ENCODE peak calls at places on chromosomes 2 and 18, in six cellular contexts. One of them, this sample, is unnamed.

GRCh38 chr2:114724513-114724912 is 282.1 kb downstream of the DPP10 start:
- DNase-seq in stimulated activated CD8-positive, alpha-beta memory T cell treated with anti-CD3 and anti-CD28 coated beads, Interleukin-2, amount 100 ng/mL, for 48 hours: no peak
- DNase-seq in activated effector memory CD4-positive, alpha-beta T cell treated with anti-CD3 and anti-CD28 coated beads, Interleukin-2, amount 50 U/mL, for 16 hours: no peak
- DNase-seq in NAMALWA: no peak
- DNase-seq in WTC11: no peak
- DNase-seq in MCF 10A: no peak
- DNase-seq in this sample: no peak

GRCh38 chr2:127516031-127516430 is 10.3 kb downstream of the IWS1 start:
- DNase-seq in NAMALWA: no peak
- DNase-seq in WTC11: no peak
- DNase-seq in activated effector memory CD4-positive, alpha-beta T cell treated with anti-CD3 and anti-CD28 coated beads, Interleukin-2, amount 50 U/mL, for 16 hours: no peak
- DNase-seq in stimulated activated CD8-positive, alpha-beta memory T cell treated with anti-CD3 and anti-CD28 coated beads, Interleukin-2, amount 100 ng/mL, for 48 hours: no peak
- DNase-seq in MCF 10A: no peak
- DNase-seq in this sample: no peak

GRCh38 chr2:186746584-186746983 is 52.7 kb downstream of the FAM171B start:
- DNase-seq in activated effector memory CD4-positive, alpha-beta T cell treated with anti-CD3 and anti-CD28 coated beads, Interleukin-2, amount 50 U/mL, for 16 hours: no peak
- DNase-seq in MCF 10A: no peak
- DNase-seq in stimulated activated CD8-positive, alpha-beta memory T cell treated with anti-CD3 and anti-CD28 coated beads, Interleukin-2, amount 100 ng/mL, for 48 hours: no peak
- DNase-seq in WTC11: no peak
- DNase-seq in NAMALWA: no peak
- DNase-seq in this sample: no peak

GRCh38 chr2:174593574-174594203 is 3.9 kb downstream of the WIPF1 start:
- DNase-seq in stimulated activated CD8-positive, alpha-beta memory T cell treated with anti-CD3 and anti-CD28 coated beads, Interleukin-2, amount 100 ng/mL, for 48 hours: peak; percentile 44
- DNase-seq in activated effector memory CD4-positive, alpha-beta T cell treated with anti-CD3 and anti-CD28 coated beads, Interleukin-2, amount 50 U/mL, for 16 hours: peak; percentile 82
- DNase-seq in NAMALWA: peak; percentile 95
- DNase-seq in WTC11: no peak
- DNase-seq in MCF 10A: peak; percentile 43
- DNase-seq in this sample: no peak

GRCh38 chr2:64913357-64913869 is 75.8 kb upstream of the SLC1A4 start:
- DNase-seq in NAMALWA: peak; percentile 54
- DNase-seq in activated effector memory CD4-positive, alpha-beta T cell treated with anti-CD3 and anti-CD28 coated beads, Interleukin-2, amount 50 U/mL, for 16 hours: peak; percentile 66
- DNase-seq in WTC11: peak; percentile 63
- DNase-seq in MCF 10A: peak; percentile 12
- DNase-seq in stimulated activated CD8-positive, alpha-beta memory T cell treated with anti-CD3 and anti-CD28 coated beads, Interleukin-2, amount 100 ng/mL, for 48 hours: no peak
- DNase-seq in this sample: no peak

GRCh38 chr2:157661776-157662175 is 33.1 kb upstream of the ACVR1C start:
- DNase-seq in WTC11: no peak
- DNase-seq in MCF 10A: no peak
- DNase-seq in activated effector memory CD4-positive, alpha-beta T cell treated with anti-CD3 and anti-CD28 coated beads, Interleukin-2, amount 50 U/mL, for 16 hours: no peak
- DNase-seq in stimulated activated CD8-positive, alpha-beta memory T cell treated with anti-CD3 and anti-CD28 coated beads, Interleukin-2, amount 100 ng/mL, for 48 hours: no peak
- DNase-seq in NAMALWA: no peak
- DNase-seq in this sample: no peak

GRCh38 chr2:109185338-109185737 is 56.3 kb downstream of the SH3RF3 start:
- DNase-seq in WTC11: no peak
- DNase-seq in NAMALWA: no peak
- DNase-seq in stimulated activated CD8-positive, alpha-beta memory T cell treated with anti-CD3 and anti-CD28 coated beads, Interleukin-2, amount 100 ng/mL, for 48 hours: no peak
- DNase-seq in activated effector memory CD4-positive, alpha-beta T cell treated with anti-CD3 and anti-CD28 coated beads, Interleukin-2, amount 50 U/mL, for 16 hours: no peak
- DNase-seq in MCF 10A: peak; percentile 89
- DNase-seq in this sample: no peak

GRCh38 chr2:123434681-123435080 is 590.4 kb upstream of the CNTNAP5 start:
- DNase-seq in stimulated activated CD8-positive, alpha-beta memory T cell treated with anti-CD3 and anti-CD28 coated beads, Interleukin-2, amount 100 ng/mL, for 48 hours: no peak
- DNase-seq in WTC11: no peak
- DNase-seq in NAMALWA: no peak
- DNase-seq in activated effector memory CD4-positive, alpha-beta T cell treated with anti-CD3 and anti-CD28 coated beads, Interleukin-2, amount 50 U/mL, for 16 hours: no peak
- DNase-seq in MCF 10A: no peak
- DNase-seq in this sample: no peak

GRCh38 chr2:26461601-26462023 is 16.3 kb downstream of the OTOF start:
- DNase-seq in MCF 10A: no peak
- DNase-seq in WTC11: no peak
- DNase-seq in stimulated activated CD8-positive, alpha-beta memory T cell treated with anti-CD3 and anti-CD28 coated beads, Interleukin-2, amount 100 ng/mL, for 48 hours: no peak
- DNase-seq in activated effector memory CD4-positive, alpha-beta T cell treated with anti-CD3 and anti-CD28 coated beads, Interleukin-2, amount 50 U/mL, for 16 hours: peak; percentile 58
- DNase-seq in NAMALWA: no peak
- DNase-seq in this sample: no peak

GRCh38 chr18:58307441-58307840 is 263.4 kb downstream of the NEDD4L start:
- DNase-seq in NAMALWA: no peak
- DNase-seq in stimulated activated CD8-positive, alpha-beta memory T cell treated with anti-CD3 and anti-CD28 coated beads, Interleukin-2, amount 100 ng/mL, for 48 hours: no peak
- DNase-seq in WTC11: no peak
- DNase-seq in activated effector memory CD4-positive, alpha-beta T cell treated with anti-CD3 and anti-CD28 coated beads, Interleukin-2, amount 50 U/mL, for 16 hours: no peak
- DNase-seq in MCF 10A: no peak
- DNase-seq in this sample: no peak

GRCh38 chr2:191892391-191892790 is 45.5 kb upstream of the CAVIN2 start:
- DNase-seq in NAMALWA: no peak
- DNase-seq in stimulated activated CD8-positive, alpha-beta memory T cell treated with anti-CD3 and anti-CD28 coated beads, Interleukin-2, amount 100 ng/mL, for 48 hours: no peak
- DNase-seq in MCF 10A: peak; percentile 85
- DNase-seq in activated effector memory CD4-positive, alpha-beta T cell treated with anti-CD3 and anti-CD28 coated beads, Interleukin-2, amount 50 U/mL, for 16 hours: no peak
- DNase-seq in WTC11: no peak
- DNase-seq in this sample: peak; percentile 63

GRCh38 chr2:222922019-222922800 is 61.4 kb downstream of the ACSL3 start:
- DNase-seq in activated effector memory CD4-positive, alpha-beta T cell treated with anti-CD3 and anti-CD28 coated beads, Interleukin-2, amount 50 U/mL, for 16 hours: no peak
- DNase-seq in stimulated activated CD8-positive, alpha-beta memory T cell treated with anti-CD3 and anti-CD28 coated beads, Interleukin-2, amount 100 ng/mL, for 48 hours: no peak
- DNase-seq in MCF 10A: no peak
- DNase-seq in WTC11: no peak
- DNase-seq in NAMALWA: no peak
- DNase-seq in this sample: no peak

GRCh38 chr18:76801567-76802505 is 20.5 kb upstream of the ZNF236 start:
- DNase-seq in activated effector memory CD4-positive, alpha-beta T cell treated with anti-CD3 and anti-CD28 coated beads, Interleukin-2, amount 50 U/mL, for 16 hours: peak; percentile 81
- DNase-seq in MCF 10A: peak; percentile 66
- DNase-seq in WTC11: peak; percentile 77
- DNase-seq in NAMALWA: peak; percentile 60
- DNase-seq in stimulated activated CD8-positive, alpha-beta memory T cell treated with anti-CD3 and anti-CD28 coated beads, Interleukin-2, amount 100 ng/mL, for 48 hours: peak; percentile 25
- DNase-seq in this sample: no peak

GRCh38 chr18:77088977-77089795 is 43.4 kb downstream of the MBP start:
- DNase-seq in activated effector memory CD4-positive, alpha-beta T cell treated with anti-CD3 and anti-CD28 coated beads, Interleukin-2, amount 50 U/mL, for 16 hours: no peak
- DNase-seq in stimulated activated CD8-positive, alpha-beta memory T cell treated with anti-CD3 and anti-CD28 coated beads, Interleukin-2, amount 100 ng/mL, for 48 hours: no peak
- DNase-seq in WTC11: peak; percentile 78
- DNase-seq in MCF 10A: peak; percentile 85
- DNase-seq in NAMALWA: no peak
- DNase-seq in this sample: no peak

GRCh38 chr18:31587538-31587937 is 4.1 kb upstream of the TTR start:
- DNase-seq in WTC11: no peak
- DNase-seq in NAMALWA: no peak
- DNase-seq in activated effector memory CD4-positive, alpha-beta T cell treated with anti-CD3 and anti-CD28 coated beads, Interleukin-2, amount 50 U/mL, for 16 hours: no peak
- DNase-seq in stimulated activated CD8-positive, alpha-beta memory T cell treated with anti-CD3 and anti-CD28 coated beads, Interleukin-2, amount 100 ng/mL, for 48 hours: no peak
- DNase-seq in MCF 10A: no peak
- DNase-seq in this sample: no peak

GRCh38 chr18:31206787-31207381 is 44.2 kb upstream of the DSC1 start:
- DNase-seq in WTC11: peak; percentile 46
- DNase-seq in NAMALWA: no peak
- DNase-seq in stimulated activated CD8-positive, alpha-beta memory T cell treated with anti-CD3 and anti-CD28 coated beads, Interleukin-2, amount 100 ng/mL, for 48 hours: no peak
- DNase-seq in MCF 10A: peak; percentile 94
- DNase-seq in activated effector memory CD4-positive, alpha-beta T cell treated with anti-CD3 and anti-CD28 coated beads, Interleukin-2, amount 50 U/mL, for 16 hours: no peak
- DNase-seq in this sample: peak; percentile 46

GRCh38 chr2:29628078-29628765 is 293.2 kb downstream of the ALK start:
- DNase-seq in NAMALWA: no peak
- DNase-seq in stimulated activated CD8-positive, alpha-beta memory T cell treated with anti-CD3 and anti-CD28 coated beads, Interleukin-2, amount 100 ng/mL, for 48 hours: no peak
- DNase-seq in WTC11: no peak
- DNase-seq in activated effector memory CD4-positive, alpha-beta T cell treated with anti-CD3 and anti-CD28 coated beads, Interleukin-2, amount 50 U/mL, for 16 hours: no peak
- DNase-seq in MCF 10A: no peak
- DNase-seq in this sample: no peak